ENCODE peak calls at places on chromosomes 3 and 15, in seven cellular contexts. N is CD8-positive, alpha-beta T cell; A is HFFc6; X is right atrium auricular region; F is HCT116; U is K562; V is dorsolateral prefrontal cortex. D is an unnamed sample.

GRCh38 chr3:38840987-38841386 is 25.0 kb upstream of the SCN10A start:
- DNase-seq in N (no peak), A (no peak), X (no peak), F (no peak), U (peak; percentile 35), V (no peak), D (no peak)

GRCh38 chr3:148136816-148137215 is 560.9 kb upstream of the AGTR1 start:
- DNase-seq in N (no peak), A (no peak), X (no peak), F (no peak), U (no peak), V (no peak), D (no peak)

GRCh38 chr3:48086736-48087470 is 70.7 kb upstream of the MAP4 start:
- DNase-seq in N (no peak), A (peak; percentile 78), X (no peak), F (no peak), U (peak; percentile 12), V (no peak), D (no peak)

GRCh38 chr3:62246094-62246493 is 127.3 kb downstream of the FEZF2 start:
- DNase-seq in N (no peak), A (no peak), X (no peak), F (no peak), U (no peak), V (no peak), D (no peak)

GRCh38 chr3:147582642-147583041 is 173.5 kb downstream of the ZIC1 start:
- DNase-seq in N (no peak), A (no peak), X (no peak), F (no peak), U (no peak), V (no peak), D (no peak)

GRCh38 chr3:142263126-142263525 is 37.7 kb upstream of the GK5 start:
- DNase-seq in N (no peak), A (no peak), X (no peak), F (no peak), U (no peak), V (no peak), D (no peak)

GRCh38 chr15:99306694-99307338 is 55.5 kb downstream of the LRRC28 start:
- DNase-seq in N (no peak), A (no peak), X (no peak), F (no peak), U (no peak), V (no peak), D (no peak)

GRCh38 chr15:70142072-70142321 is 44.3 kb upstream of the TLE3 start:
- DNase-seq in N (no peak), A (no peak), X (no peak), F (no peak), U (no peak), V (no peak), D (no peak)

GRCh38 chr3:121552379-121552778 is 6.6 kb upstream of the POLQ start:
- DNase-seq in N (no peak), A (no peak), X (no peak), F (no peak), U (peak; percentile 42), V (no peak), D (no peak)

GRCh38 chr3:158768361-158768787 is 33.5 kb upstream of the MFSD1 start:
- DNase-seq in N (no peak), A (peak; percentile 45), X (peak; percentile 79), F (no peak), U (peak; percentile 53), V (no peak), D (no peak)

GRCh38 chr3:158762701-158763100 is 30.4 kb upstream of the RARRES1 start:
- DNase-seq in N (no peak), A (no peak), X (no peak), F (no peak), U (no peak), V (no peak), D (no peak)

GRCh38 chr3:158763421-158763820 is 31.2 kb upstream of the RARRES1 start:
- DNase-seq in N (no peak), A (no peak), X (no peak), F (no peak), U (no peak), V (no peak), D (no peak)

GRCh38 chr3:158766364-158766763 is 34.1 kb upstream of the RARRES1 start:
- DNase-seq in N (no peak), A (no peak), X (no peak), F (no peak), U (no peak), V (no peak), D (no peak)

DNA sequence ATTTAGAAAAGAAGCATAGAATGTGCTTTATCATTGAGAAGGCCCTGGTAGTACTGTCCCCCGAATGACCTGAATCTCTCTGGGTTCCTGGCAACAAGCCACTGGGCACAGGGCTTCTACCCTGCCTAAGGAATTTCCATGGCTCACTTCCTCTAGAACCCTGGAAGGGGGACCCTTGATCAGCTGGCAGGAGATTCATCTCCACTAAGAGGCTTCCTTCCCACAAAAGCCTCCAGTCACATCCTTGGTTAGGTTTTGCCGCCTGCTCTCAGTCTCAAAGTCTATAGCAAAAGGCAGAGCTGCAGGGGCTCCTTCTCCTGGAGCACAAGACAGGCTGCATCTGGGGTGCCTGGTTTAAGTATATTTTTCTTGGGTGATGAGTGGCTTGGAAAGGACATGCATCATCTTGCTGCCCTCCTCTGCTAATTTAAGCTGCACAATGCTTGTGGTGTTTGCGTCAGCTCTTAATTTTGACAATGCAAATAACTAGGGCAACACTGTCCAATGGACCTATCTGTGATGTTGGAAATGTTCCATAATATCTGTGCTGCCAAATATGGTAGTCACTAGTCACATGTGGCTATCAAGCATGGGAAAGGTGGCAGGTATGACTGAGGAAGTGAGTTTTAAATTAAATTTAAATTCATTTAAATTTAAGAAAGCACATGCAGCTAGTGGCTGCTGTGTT is 33.4 kb upstream of the RARRES1 start:
- DNase-seq in N (no peak), A (no peak), X (no peak), F (no peak), U (no peak), V (no peak), D (no peak)
- TF ChIP-seq CTCF in N (no peak), A (no peak), X (no peak), F (no peak), U (no peak), V (no peak), D (no peak)

GRCh38 chr15:57216288-57216687 is 160.0 kb upstream of the CGNL1 start:
- DNase-seq in N (no peak), A (peak; percentile 81), X (no peak), F (no peak), U (peak; percentile 47), V (no peak), D (no peak)

GRCh38 chr15:57215371-57215770 is 160.9 kb upstream of the CGNL1 start:
- DNase-seq in N (no peak), A (no peak), X (no peak), F (no peak), U (no peak), V (no peak), D (no peak)

GRCh38 chr15:57217716-57218598 is 158.3 kb upstream of the CGNL1 start:
- DNase-seq in N (no peak), A (peak; percentile 14), X (no peak), F (no peak), U (no peak), V (no peak), D (no peak)

GRCh38 chr15:57218826-57219576 is 157.3 kb upstream of the CGNL1 start:
- DNase-seq in N (no peak), A (peak; percentile 89), X (no peak), F (no peak), U (peak; percentile 30), V (no peak), D (no peak)

GRCh38 chr15:57213783-57214366 is 162.4 kb upstream of the CGNL1 start:
- DNase-seq in N (no peak), A (peak; percentile 56), X (no peak), F (peak; percentile 21), U (peak; percentile 46), V (no peak), D (no peak)
- TF ChIP-seq CTCF in N (peak; percentile 42), A (peak; percentile 75), X (peak; percentile 36), F (peak; percentile 41), U (peak; percentile 58), V (peak; percentile 51), D (peak; percentile 37)

DNA sequence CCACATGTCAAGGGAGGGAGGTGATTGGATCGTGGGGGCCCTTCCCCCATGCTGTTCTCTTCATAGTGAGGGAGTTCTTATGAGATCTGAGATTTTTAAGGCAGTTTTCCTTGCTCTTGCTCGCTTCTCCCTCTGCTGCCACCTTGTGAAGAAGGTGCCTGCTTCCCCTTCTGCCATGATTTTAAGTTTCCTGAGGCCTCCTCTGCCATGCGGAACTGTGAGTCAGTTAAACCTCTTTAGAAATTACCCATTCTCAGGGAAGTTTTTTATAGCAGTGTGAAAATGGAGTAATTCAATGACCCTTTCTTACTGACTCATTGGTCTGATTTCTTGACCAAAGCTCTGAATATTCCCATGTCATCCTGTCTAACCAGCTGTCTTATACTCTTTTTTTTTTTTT is 484.4 kb upstream of the TPRG1 start:
- DNase-seq in N (no peak), A (peak; percentile 89), X (no peak), F (no peak), U (no peak), V (no peak), D (no peak)
- TF ChIP-seq CTCF in N (no peak), A (peak; percentile 71), X (no peak), F (no peak), U (no peak), V (no peak), D (no peak)

DNA sequence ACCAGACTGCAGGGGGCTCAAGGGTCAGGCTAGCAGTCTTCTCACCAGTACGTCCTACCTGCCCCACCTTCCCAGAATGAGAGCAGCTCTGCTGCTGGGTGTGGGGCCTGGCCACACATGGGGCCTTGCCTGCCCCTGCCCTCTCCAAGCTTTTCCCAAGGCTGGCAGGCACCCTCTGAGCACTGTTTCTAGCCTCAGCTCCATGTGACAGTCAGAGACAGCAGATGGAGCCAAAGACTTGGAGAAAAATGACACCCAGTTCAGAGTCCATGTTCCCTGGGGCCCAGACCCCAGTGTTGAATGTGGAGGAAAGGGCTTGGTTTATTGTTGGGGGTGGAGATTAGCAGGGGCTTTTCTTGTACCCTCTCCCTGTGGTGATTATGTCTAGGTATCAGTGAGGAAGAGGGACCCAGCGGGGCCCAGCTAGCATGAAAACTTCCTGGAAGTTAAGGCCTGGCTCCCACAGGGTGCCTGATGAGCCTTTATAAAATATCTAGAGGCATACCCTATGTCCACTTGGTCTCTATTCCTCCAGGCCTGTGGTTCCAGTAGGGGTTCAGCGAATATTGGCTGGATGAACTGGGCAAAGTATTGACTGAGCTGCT is 153.8 kb downstream of the EEFSEC start:
- DNase-seq in N (no peak), A (no peak), X (peak; percentile 47), F (no peak), U (peak; percentile 18), V (no peak), D (no peak)
- TF ChIP-seq CTCF in N (no peak), A (peak; percentile 19), X (no peak), F (peak; percentile 33), U (peak; percentile 32), V (no peak), D (peak; percentile 46)